ENCODE peak calls at places on chromosomes 4 and X, in seven cellular contexts. I, M, X, G, P, E and Z are unnamed samples.

GRCh38 chrX:68914337-68914989 is 85.6 kb downstream of the EFNB1 start:
- DNase-seq in I (no peak), M (no peak), X (no peak), G (no peak), P (no peak), E (no peak), Z (no peak)

GRCh38 chr4:85995361-85995760 is 364.5 kb downstream of the MAPK10 start:
- DNase-seq in I (no peak), M (no peak), X (no peak), G (no peak), P (no peak), E (no peak), Z (no peak)

GRCh38 chr4:137638934-137639333 is 106.6 kb upstream of the PCDH18 start:
- DNase-seq in I (no peak), M (no peak), X (no peak), G (no peak), P (no peak), E (no peak), Z (no peak)

GRCh38 chr4:188463909-188464308 is 324.7 kb downstream of the TRIML1 start:
- DNase-seq in I (no peak), M (no peak), X (no peak), G (no peak), P (no peak), E (no peak), Z (no peak)

GRCh38 chrX:85375333-85375738 is 4.1 kb downstream of the POF1B start:
- DNase-seq in I (no peak), M (no peak), X (no peak), G (no peak), P (no peak), E (no peak), Z (no peak)

GRCh38 chrX:150841466-150842197 is 56.8 kb downstream of the CD99L2 start:
- DNase-seq in I (no peak), M (no peak), X (no peak), G (no peak), P (no peak), E (no peak), Z (peak; percentile 56)

GRCh38 chrX:70496491-70496890 is 51.9 kb downstream of the DLG3 start:
- DNase-seq in I (no peak), M (no peak), X (no peak), G (no peak), P (no peak), E (no peak), Z (no peak)

GRCh38 chrX:12709047-12709446 is 82.2 kb upstream of the PRPS2 start:
- DNase-seq in I (no peak), M (no peak), X (no peak), G (no peak), P (no peak), E (no peak), Z (no peak)

GRCh38 chrX:53048169-53049126 is at the start of gene GPR173:
- DNase-seq in I (no peak), M (no peak), X (no peak), G (no peak), P (peak; percentile 63), E (peak; percentile 68), Z (peak; percentile 72)

GRCh38 chr4:155085843-155086530 is 122.4 kb upstream of the NPY2R start:
- DNase-seq in I (no peak), M (no peak), X (no peak), G (no peak), P (peak; percentile 89), E (no peak), Z (peak; percentile 2)

GRCh38 chr4:141155586-141155985 is 22.3 kb upstream of the RNF150 start:
- DNase-seq in I (no peak), M (no peak), X (no peak), G (no peak), P (no peak), E (no peak), Z (no peak)

GRCh38 chr4:76216975-76217814 is 3.6 kb upstream of the SCARB2 start:
- DNase-seq in I (no peak), M (no peak), X (no peak), G (no peak), P (no peak), E (no peak), Z (no peak)

GRCh38 chrX:72526534-72527508 is 45.8 kb downstream of the HDAC8 start:
- DNase-seq in I (no peak), M (no peak), X (no peak), G (no peak), P (peak; percentile 62), E (no peak), Z (no peak)

GRCh38 chrX:111006119-111006518 is 89.9 kb upstream of the PAK3 start:
- DNase-seq in I (no peak), M (no peak), X (no peak), G (no peak), P (no peak), E (no peak), Z (no peak)

GRCh38 chrX:131677655-131678628 is 134.1 kb downstream of the OR13H1 start:
- DNase-seq in I (peak; percentile 58), M (peak; percentile 4), X (peak; percentile 9), G (no peak), P (peak; percentile 1), E (peak; percentile 19), Z (no peak)